ENCODE peak calls at places on chromosomes 13 and 19, in five cellular contexts. One of them, this sample, is unnamed.

GRCh38 chr19:52734340-52734892 is 428 bp downstream of the ZNF611 start:
- DNase-seq in HCT116: no peak
- DNase-seq in GM23338: peak
- DNase-seq in MM.1S: no peak
- DNase-seq in neural progenitor cell: peak
- DNase-seq in this sample: no peak

GRCh38 chr13:24279706-24280105 is 29.7 kb upstream of the C1QTNF9 start:
- DNase-seq in HCT116: no peak
- DNase-seq in GM23338: no peak
- DNase-seq in MM.1S: no peak
- DNase-seq in neural progenitor cell: no peak
- DNase-seq in this sample: no peak

GRCh38 chr13:101346161-101346560 is 70.1 kb downstream of the NALCN start:
- DNase-seq in HCT116: no peak
- DNase-seq in GM23338: no peak
- DNase-seq in MM.1S: no peak
- DNase-seq in neural progenitor cell: no peak
- DNase-seq in this sample: no peak

GRCh38 chr13:60612593-60612992 is 215.6 kb downstream of the TDRD3 start:
- DNase-seq in HCT116: no peak
- DNase-seq in GM23338: no peak
- DNase-seq in MM.1S: no peak
- DNase-seq in neural progenitor cell: peak
- DNase-seq in this sample: no peak

GRCh38 chr13:27264648-27265047 is 6.0 kb upstream of the RASL11A start:
- DNase-seq in HCT116: no peak
- DNase-seq in GM23338: no peak
- DNase-seq in MM.1S: no peak
- DNase-seq in neural progenitor cell: no peak
- DNase-seq in this sample: no peak

GRCh38 chr19:18809149-18809978 is 18.3 kb upstream of the COMP start:
- DNase-seq in HCT116: no peak
- DNase-seq in GM23338: no peak
- DNase-seq in MM.1S: no peak
- DNase-seq in neural progenitor cell: no peak
- DNase-seq in this sample: peak

GRCh38 chr13:111461445-111462149 is 141.2 kb downstream of the TEX29 start:
- DNase-seq in HCT116: no peak
- DNase-seq in GM23338: no peak
- DNase-seq in MM.1S: no peak
- DNase-seq in neural progenitor cell: no peak
- DNase-seq in this sample: no peak

GRCh38 chr19:19034204-19034624 is 811 bp downstream of the ARMC6 start:
- DNase-seq in HCT116: peak
- DNase-seq in GM23338: peak
- DNase-seq in MM.1S: peak
- DNase-seq in neural progenitor cell: peak
- DNase-seq in this sample: peak

GRCh38 chr19:53553865-53554791 is 16.2 kb downstream of the ZNF331 start:
- DNase-seq in HCT116: no peak
- DNase-seq in GM23338: peak
- DNase-seq in MM.1S: no peak
- DNase-seq in neural progenitor cell: no peak
- DNase-seq in this sample: peak

GRCh38 chr19:39563408-39563807 is 23.4 kb upstream of the EID2 start:
- DNase-seq in HCT116: peak
- DNase-seq in GM23338: peak
- DNase-seq in MM.1S: no peak
- DNase-seq in neural progenitor cell: no peak
- DNase-seq in this sample: peak

DNA sequence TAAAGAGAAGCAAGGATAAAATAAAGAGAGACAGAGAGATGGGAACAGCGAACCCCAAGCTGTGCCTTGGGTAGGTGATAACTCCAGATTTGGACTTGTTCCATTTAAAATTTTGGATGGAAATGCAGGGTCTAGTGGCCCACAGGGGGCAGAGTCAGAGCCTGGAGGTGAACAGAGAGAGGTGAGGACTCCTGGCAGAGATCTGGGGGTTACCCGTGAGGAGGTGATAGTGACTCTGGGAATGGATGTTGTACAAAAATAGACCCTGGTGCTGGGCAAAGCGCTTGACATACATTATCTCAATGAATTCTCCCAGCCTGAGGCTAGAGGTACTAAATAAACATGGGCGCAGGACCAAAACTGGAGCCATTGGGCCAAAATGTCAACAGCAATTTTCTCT is 14.3 kb upstream of the DHRS12 start:
- DNase-seq in HCT116: no peak
- DNase-seq in GM23338: no peak
- DNase-seq in MM.1S: no peak
- DNase-seq in neural progenitor cell: no peak
- DNase-seq in this sample: no peak
- TF ChIP-seq CTCF in HCT116: no peak
- TF ChIP-seq CTCF in GM23338: peak
- TF ChIP-seq CTCF in MM.1S: no peak
- TF ChIP-seq CTCF in neural progenitor cell: no peak
- TF ChIP-seq CTCF in this sample: no peak

GRCh38 chr19:51357952-51358351 is 8.2 kb downstream of the ETFB start:
- DNase-seq in HCT116: no peak
- DNase-seq in GM23338: no peak
- DNase-seq in MM.1S: no peak
- DNase-seq in neural progenitor cell: no peak
- DNase-seq in this sample: no peak

GRCh38 chr19:51361228-51361627 is 5.0 kb downstream of the ETFB start:
- DNase-seq in HCT116: no peak
- DNase-seq in GM23338: no peak
- DNase-seq in MM.1S: no peak
- DNase-seq in neural progenitor cell: no peak
- DNase-seq in this sample: no peak

GRCh38 chr19:51356159-51356801 is 9.9 kb downstream of the ETFB start:
- DNase-seq in HCT116: no peak
- DNase-seq in GM23338: no peak
- DNase-seq in MM.1S: no peak
- DNase-seq in neural progenitor cell: no peak
- DNase-seq in this sample: no peak

GRCh38 chr19:51354742-51355148 is 11.4 kb downstream of the ETFB start:
- DNase-seq in HCT116: no peak
- DNase-seq in GM23338: peak
- DNase-seq in MM.1S: no peak
- DNase-seq in neural progenitor cell: peak
- DNase-seq in this sample: no peak

GRCh38 chr19:51359294-51359693 is 6.9 kb downstream of the ETFB start:
- DNase-seq in HCT116: no peak
- DNase-seq in GM23338: no peak
- DNase-seq in MM.1S: no peak
- DNase-seq in neural progenitor cell: no peak
- DNase-seq in this sample: peak
- H3K27ac ChIP-seq in HCT116: peak
- H3K27ac ChIP-seq in GM23338: no peak
- H3K27ac ChIP-seq in MM.1S: no peak
- H3K27ac ChIP-seq in neural progenitor cell: no peak
- H3K27ac ChIP-seq in this sample: peak

GRCh38 chr19:9146882-9147281 is 6.7 kb downstream of the ZNF317 start:
- DNase-seq in HCT116: no peak
- DNase-seq in GM23338: no peak
- DNase-seq in MM.1S: no peak
- DNase-seq in neural progenitor cell: no peak
- DNase-seq in this sample: no peak

GRCh38 chr19:9140159-9140874 is at the start of gene ZNF317:
- DNase-seq in HCT116: peak
- DNase-seq in GM23338: peak
- DNase-seq in MM.1S: peak
- DNase-seq in neural progenitor cell: peak
- DNase-seq in this sample: peak

GRCh38 chr19:9149976-9150375 is 9.8 kb downstream of the ZNF317 start:
- DNase-seq in HCT116: no peak
- DNase-seq in GM23338: no peak
- DNase-seq in MM.1S: no peak
- DNase-seq in neural progenitor cell: no peak
- DNase-seq in this sample: peak

GRCh38 chr19:9148687-9149086 is 8.5 kb downstream of the ZNF317 start:
- DNase-seq in HCT116: no peak
- DNase-seq in GM23338: no peak
- DNase-seq in MM.1S: no peak
- DNase-seq in neural progenitor cell: no peak
- DNase-seq in this sample: no peak

DNA sequence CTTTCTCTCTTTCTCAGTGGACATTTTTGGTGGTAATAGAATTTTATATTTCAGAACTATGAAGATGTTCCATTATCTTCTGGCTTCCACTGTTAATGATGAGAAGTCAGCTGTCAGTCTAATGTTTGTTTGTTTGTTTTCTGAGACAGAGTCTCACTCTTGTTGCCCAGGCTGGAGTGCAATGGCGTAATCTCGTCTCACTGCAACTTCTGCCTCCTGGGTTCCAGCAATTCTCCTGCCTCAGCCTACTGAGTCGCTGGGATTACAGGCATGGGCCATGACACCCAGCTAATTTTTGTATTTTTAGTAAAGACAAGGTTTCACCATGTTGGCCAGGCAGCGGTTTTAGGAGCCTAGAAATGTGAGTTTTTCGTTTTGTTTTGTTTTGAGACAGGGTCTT is 4.7 kb downstream of the ZNF317 start:
- DNase-seq in HCT116: no peak
- DNase-seq in GM23338: no peak
- DNase-seq in MM.1S: no peak
- DNase-seq in neural progenitor cell: no peak
- DNase-seq in this sample: no peak
- TF ChIP-seq EZH2phosphoT487 in HCT116: no peak
- TF ChIP-seq EZH2phosphoT487 in GM23338: no peak
- TF ChIP-seq EZH2phosphoT487 in MM.1S: no peak
- TF ChIP-seq EZH2phosphoT487 in neural progenitor cell: no peak
- TF ChIP-seq EZH2phosphoT487 in this sample: no peak

GRCh38 chr19:11379857-11380350 is 4.2 kb downstream of the EPOR start:
- DNase-seq in HCT116: no peak
- DNase-seq in GM23338: no peak
- DNase-seq in MM.1S: no peak
- DNase-seq in neural progenitor cell: no peak
- DNase-seq in this sample: peak

GRCh38 chr19:11377237-11377636 is 2.8 kb downstream of the SWSAP1 start:
- DNase-seq in HCT116: no peak
- DNase-seq in GM23338: peak
- DNase-seq in MM.1S: no peak
- DNase-seq in neural progenitor cell: no peak
- DNase-seq in this sample: peak

GRCh38 chr19:11377756-11378155 is 3.3 kb downstream of the SWSAP1 start:
- DNase-seq in HCT116: no peak
- DNase-seq in GM23338: no peak
- DNase-seq in MM.1S: no peak
- DNase-seq in neural progenitor cell: no peak
- DNase-seq in this sample: peak

GRCh38 chr19:11380653-11381534 is 3.2 kb downstream of the EPOR start:
- DNase-seq in HCT116: peak
- DNase-seq in GM23338: peak
- DNase-seq in MM.1S: peak
- DNase-seq in neural progenitor cell: peak
- DNase-seq in this sample: peak

DNA sequence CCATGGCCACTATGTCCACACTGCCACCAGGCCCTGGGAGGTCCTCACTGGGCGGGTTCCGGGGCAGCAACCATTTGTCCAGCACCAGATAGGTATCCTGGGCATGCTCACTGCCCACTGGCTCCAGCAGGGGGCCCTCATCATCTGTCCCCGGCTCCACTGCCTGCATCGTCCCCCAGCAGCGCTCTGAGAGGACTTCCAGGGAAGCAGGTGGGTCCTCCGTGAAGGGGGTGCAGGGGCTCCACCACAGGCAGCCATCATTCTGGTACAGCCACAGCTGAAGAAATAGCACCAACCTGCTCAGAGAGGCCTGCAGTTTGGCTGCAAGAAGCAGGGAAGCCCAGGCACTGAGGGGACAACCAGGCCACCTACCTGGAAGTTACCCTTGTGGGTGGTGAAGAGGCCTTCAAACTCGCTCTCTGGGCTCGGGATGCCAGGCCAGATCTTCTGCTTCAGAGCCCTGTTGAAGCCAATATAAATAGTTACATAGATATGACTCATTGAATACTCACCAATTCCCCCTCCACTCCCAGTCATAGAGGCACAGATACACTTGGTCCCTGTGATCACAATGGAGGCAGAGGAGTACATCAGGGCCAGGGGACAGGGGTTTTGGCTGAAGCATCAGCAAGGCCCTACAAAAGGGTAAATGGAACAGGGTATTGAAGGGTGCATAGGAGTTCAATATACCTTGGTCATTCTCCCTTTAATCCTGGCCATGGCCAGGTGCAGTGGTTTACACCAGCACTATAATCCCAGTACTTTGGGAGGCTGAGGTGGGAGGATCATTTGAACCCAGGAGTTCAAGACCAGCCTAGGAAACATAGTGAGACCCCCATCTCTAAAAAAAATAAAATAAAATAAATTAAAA is 4.1 kb downstream of the SWSAP1 start:
- DNase-seq in HCT116: no peak
- DNase-seq in GM23338: peak
- DNase-seq in MM.1S: no peak
- DNase-seq in neural progenitor cell: peak
- DNase-seq in this sample: peak
- TF ChIP-seq CTCF in HCT116: peak
- TF ChIP-seq CTCF in GM23338: peak
- TF ChIP-seq CTCF in MM.1S: peak
- TF ChIP-seq CTCF in neural progenitor cell: peak
- TF ChIP-seq CTCF in this sample: peak

DNA sequence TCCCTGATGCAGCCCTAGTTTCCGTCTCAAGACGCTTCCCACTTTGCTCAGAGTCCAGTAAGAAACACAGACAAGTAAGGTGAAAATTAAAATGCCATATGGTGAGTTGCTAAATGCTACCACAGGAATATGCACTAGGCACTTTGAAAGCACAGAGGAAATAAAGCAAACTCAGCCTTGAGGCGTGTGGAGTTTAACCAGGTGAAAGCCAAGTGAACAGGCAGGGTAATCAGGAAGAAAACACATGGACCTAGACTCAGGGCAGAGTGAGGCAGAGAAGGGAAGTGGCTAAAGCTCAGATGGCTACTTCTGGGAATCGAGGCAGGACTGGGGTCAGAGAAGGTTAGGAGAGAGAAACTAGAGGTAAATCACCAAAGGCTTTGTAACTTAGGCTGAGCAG is 5.4 kb upstream of the UBL3 start:
- DNase-seq in HCT116: no peak
- DNase-seq in GM23338: no peak
- DNase-seq in MM.1S: no peak
- DNase-seq in neural progenitor cell: no peak
- DNase-seq in this sample: no peak
- H3K27ac ChIP-seq in HCT116: no peak
- H3K27ac ChIP-seq in GM23338: no peak
- H3K27ac ChIP-seq in MM.1S: no peak
- H3K27ac ChIP-seq in neural progenitor cell: no peak
- H3K27ac ChIP-seq in this sample: no peak

This sample was measured in PC-3.